ENCODE peak calls at places on chromosomes 2 and 18, in eight cellular contexts. Y is mammary epithelial cell; L is HCT116; R is KBM-7; F is stimulated activated CD4-positive, alpha-beta T cell treated with anti-CD3 and anti-CD28 coated beads, Interleukin-12 subunit alpha, Interleukin-12 subunit beta, amount 100 ng/mL, for 48 hours; N is D341Med; U is stimulated activated naive B cell treated with anti-CD40 and anti-IgM and Interleukin-4, amounts not matched to agents 10 μg/mL and 1 μg/mL and 100 μg/mL, for 72 hours; Z is CD8-positive, alpha-beta memory T cell. K is an unnamed sample.

GRCh38 chr2:112174383-112174782 is 36.2 kb downstream of the FBLN7 start:
- DNase-seq in N (no peak), Y (no peak), F (no peak), U (no peak), Z (no peak), L (no peak), R (no peak), K (no peak)

GRCh38 chr2:241279413-241279812 is 36.1 kb downstream of the HDLBP start:
- DNase-seq in N (no peak), Z (no peak), R (peak), L (no peak), F (no peak), Y (no peak), U (no peak), K (no peak)

GRCh38 chr2:72153026-72153791 is 5.5 kb upstream of the CYP26B1 start:
- DNase-seq in Z (no peak), Y (no peak), N (no peak), U (no peak), L (no peak), R (no peak), F (no peak), K (no peak)

GRCh38 chr2:12046641-12047040 is 300.2 kb downstream of the LPIN1 start:
- DNase-seq in R (no peak), N (no peak), U (no peak), Y (peak), L (no peak), Z (no peak), F (no peak), K (no peak)

GRCh38 chr2:118851650-118852049 is 4.2 kb upstream of the EN1 start:
- DNase-seq in Y (no peak), F (no peak), R (no peak), L (no peak), N (no peak), U (no peak), Z (no peak), K (no peak)

GRCh38 chr2:177930916-177931315 is 141.7 kb downstream of the PDE11A start:
- DNase-seq in Z (no peak), Y (no peak), N (no peak), L (no peak), U (no peak), R (no peak), F (no peak), K (no peak)

GRCh38 chr2:137208361-137208973 is 443.1 kb downstream of the THSD7B start:
- DNase-seq in Z (no peak), R (no peak), U (no peak), L (no peak), F (no peak), N (no peak), Y (peak), K (no peak)

GRCh38 chr2:39484620-39485495 is 47.8 kb upstream of the MAP4K3 start:
- DNase-seq in N (no peak), U (no peak), F (no peak), R (no peak), L (no peak), Y (no peak), Z (no peak), K (no peak)

GRCh38 chr2:45014016-45014702 is 4.9 kb upstream of the SIX2 start:
- DNase-seq in F (peak), U (no peak), N (peak), Y (no peak), Z (no peak), R (peak), L (no peak), K (no peak)

GRCh38 chr2:42102606-42103450 is 55.0 kb downstream of the PKDCC start:
- DNase-seq in F (no peak), N (no peak), Z (no peak), R (no peak), U (no peak), Y (no peak), L (no peak), K (peak)

GRCh38 chr18:22933206-22933957 is at the start of gene RBBP8:
- DNase-seq in Z (peak), Y (peak), N (peak), R (peak), L (peak), U (peak), F (peak), K (peak)

GRCh38 chr2:43058761-43059160 is 167.6 kb downstream of the ZFP36L2 start:
- DNase-seq in Y (no peak), N (no peak), Z (no peak), U (no peak), L (no peak), F (no peak), R (no peak), K (no peak)

GRCh38 chr2:61775956-61776570 is 77.8 kb downstream of the FAM161A start:
- DNase-seq in N (no peak), Y (no peak), Z (no peak), U (no peak), F (no peak), R (peak), L (no peak), K (no peak)

GRCh38 chr18:23523429-23524212 is 20.3 kb downstream of the RMC1 start:
- DNase-seq in N (no peak), R (peak), U (no peak), Z (no peak), F (no peak), L (no peak), Y (peak), K (no peak)

GRCh38 chr18:49491857-49492693 is 5.0 kb upstream of the C18orf32 start:
- DNase-seq in L (peak), Z (peak), N (peak), Y (peak), F (peak), U (peak), R (peak), K (peak)

GRCh38 chr2:218370410-218371063 is 11.5 kb upstream of the SLC11A1 start:
- DNase-seq in Z (no peak), Y (no peak), L (no peak), F (no peak), N (no peak), R (peak), U (no peak), K (no peak)

K was measured in NK-92 treated with Interleukin-12 subunit alpha and Interleukin-12 subunit beta, amount 100 ng/mL, for 24 hours.